ENCODE peak calls at places on chromosomes 4 and X, in four cellular contexts. A is neuronal stem cell, N is H9, F is mesenchymal stem cell. Q is an unnamed sample.

GRCh38 chr4:123580981-123581664 is 184.5 kb downstream of the SPRY1 start:
- DNase-seq in A (no peak), N (no peak), F (no peak), Q (no peak)

GRCh38 chrX:12994321-12994720 is 19.4 kb downstream of the TMSB4X start:
- DNase-seq in A (no peak), N (no peak), F (no peak), Q (no peak)

GRCh38 chr4:5500165-5500564 is 208.2 kb downstream of the EVC2 start:
- DNase-seq in A (no peak), N (no peak), F (peak; percentile 25), Q (no peak)

GRCh38 chr4:155972098-155972497 is 18.4 kb upstream of the CTSO start:
- DNase-seq in A (no peak), N (peak; percentile 41), F (peak; percentile 36), Q (no peak)

GRCh38 chrX:78997870-78998558 is 52.8 kb downstream of the P2RY10 start:
- DNase-seq in A (no peak), N (no peak), F (no peak), Q (no peak)

GRCh38 chr4:73674451-73674919 is 54.2 kb upstream of the RASSF6 start:
- DNase-seq in A (no peak), N (no peak), F (peak; percentile 21), Q (no peak)

GRCh38 chrX:150364347-150365050 is 1.4 kb downstream of the MAMLD1 start:
- DNase-seq in A (no peak), N (peak; percentile 31), F (peak; percentile 38), Q (no peak)

GRCh38 chr4:71553605-71554004 is 214.8 kb downstream of the SLC4A4 start:
- DNase-seq in A (no peak), N (no peak), F (peak; percentile 55), Q (no peak)

GRCh38 chrX:81316163-81316562 is 114.3 kb downstream of the SH3BGRL start:
- DNase-seq in A (no peak), N (no peak), F (no peak), Q (no peak)

DNA sequence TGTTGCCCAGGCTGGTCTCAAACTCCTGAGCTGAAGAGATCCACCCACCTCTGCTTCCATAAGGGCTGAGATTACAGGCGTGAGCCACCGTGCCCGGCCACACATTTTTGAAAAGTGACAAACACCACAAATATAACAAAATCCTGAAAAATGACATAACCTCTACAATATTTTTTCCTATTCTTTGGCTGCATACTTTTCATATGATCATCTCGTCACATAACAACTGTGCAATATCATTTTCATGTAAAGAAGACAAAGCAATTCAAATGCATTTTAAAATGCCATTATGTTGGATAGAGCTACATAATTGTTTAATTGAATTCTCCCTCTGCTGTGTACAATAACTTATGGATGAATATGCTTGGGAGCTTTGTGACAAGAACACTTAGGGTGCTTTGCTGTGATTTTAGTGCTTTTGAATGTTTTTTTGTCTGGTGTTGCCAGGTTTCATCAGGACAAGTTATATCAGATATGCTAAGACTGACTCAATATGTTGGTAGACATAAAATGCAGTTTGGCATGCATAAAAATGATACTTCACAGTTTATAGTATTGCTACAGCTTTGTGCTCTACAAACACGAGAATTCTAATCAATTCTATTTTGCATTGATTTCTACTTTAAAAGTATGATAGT is 132.9 kb downstream of the CHIC2 start:
- DNase-seq in A (no peak), N (no peak), F (no peak), Q (no peak)
- H2BK12ac ChIP-seq in A (no peak overlapping the region), N (no peak overlapping the region), F (no peak overlapping the region), Q (no peak overlapping the region)

GRCh38 chr4:16916719-16917337 is 18.4 kb upstream of the LDB2 start:
- DNase-seq in A (no peak), N (peak; percentile 89), F (peak; percentile 42), Q (peak; percentile 90)
- H2BK12ac ChIP-seq in A (no peak overlapping the region), N (no peak overlapping the region), F (no peak overlapping the region), Q (peak overlapping the region; percentile 28)

DNA sequence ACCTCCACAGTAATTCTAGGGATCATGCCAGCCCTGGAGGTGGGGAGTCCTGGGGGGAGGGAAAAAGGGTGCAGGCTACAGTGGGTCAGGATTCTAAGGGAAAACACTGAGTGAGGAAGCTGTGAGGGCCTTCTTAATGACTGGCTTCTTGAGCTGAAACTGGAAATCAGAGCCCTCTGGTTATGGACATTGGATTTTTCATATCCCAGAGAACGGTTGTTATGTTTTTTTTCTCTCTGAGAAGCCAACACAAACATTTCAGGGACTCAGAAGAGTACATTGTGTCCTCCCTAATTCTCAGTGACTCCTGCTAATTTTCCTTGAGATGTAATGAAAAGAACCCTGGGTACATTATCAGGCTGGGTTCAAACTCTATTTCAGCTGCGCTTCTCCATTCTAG is 162.4 kb upstream of the PRDX4 start:
- DNase-seq in A (no peak), N (no peak), F (no peak), Q (no peak)
- H2BK12ac ChIP-seq in A (no peak overlapping the region), N (peak overlapping the region; percentile 75), F (no peak overlapping the region), Q (no peak overlapping the region)

DNA sequence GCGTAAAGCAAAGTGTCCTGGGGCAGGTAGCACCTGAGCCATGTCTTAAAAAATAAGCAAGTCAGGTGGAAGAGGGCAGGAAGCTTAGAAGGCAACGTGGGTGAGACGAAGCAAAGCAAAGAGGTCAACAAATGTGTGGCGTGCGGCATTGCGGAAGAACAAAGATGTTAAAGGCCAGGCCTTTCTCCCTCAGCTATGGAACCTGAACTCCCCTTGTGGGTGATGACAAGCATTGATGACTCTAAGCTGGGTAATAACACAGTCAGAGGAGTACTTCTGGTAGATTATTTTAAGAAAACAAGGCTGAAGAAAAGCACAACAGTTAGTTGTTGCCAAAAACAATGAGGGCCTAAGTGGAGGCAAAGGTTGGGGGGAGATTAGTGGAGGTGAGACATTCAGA is 29.0 kb upstream of the SORBS2 start:
- DNase-seq in A (no peak), N (no peak), F (no peak), Q (no peak)
- H2BK12ac ChIP-seq in A (no peak overlapping the region), N (peak overlapping the region; percentile 89), F (peak overlapping the region; percentile 59), Q (peak overlapping the region; percentile 100)

GRCh38 chr4:109298279-109299010 is 4.0 kb downstream of the COL25A1 start:
- DNase-seq in A (no peak), N (no peak), F (no peak), Q (no peak)

GRCh38 chr4:109302366-109303140 is at the start of gene COL25A1:
- DNase-seq in A (peak; percentile 89), N (peak; percentile 97), F (peak; percentile 88), Q (peak; percentile 90)

GRCh38 chr4:109301691-109302365 is 630 bp downstream of the COL25A1 start:
- DNase-seq in A (no peak), N (peak; percentile 46), F (peak; percentile 22), Q (peak; percentile 55)

GRCh38 chr4:109303141-109303499 is 662 bp upstream of the COL25A1 start:
- DNase-seq in A (no peak), N (no peak), F (peak; percentile 72), Q (no peak)
- H2BK12ac ChIP-seq in A (no peak overlapping the region), N (no peak overlapping the region), F (peak overlapping the region; percentile 83), Q (peak overlapping the region; percentile 81)

GRCh38 chr4:3911252-3911856 is 145.2 kb downstream of the ADRA2C start:
- DNase-seq in A (no peak), N (no peak), F (no peak), Q (no peak)
- H2BK12ac ChIP-seq in A (no peak overlapping the region), N (no peak overlapping the region), F (no peak overlapping the region), Q (peak overlapping the region; percentile 3)